ENCODE peak calls at places on chromosomes 4 and X, in seven cellular contexts. One of them, this sample, is unnamed.

GRCh38 chr4:14260591-14260990 is 633.1 kb upstream of the BOD1L1 start:
- DNase-seq in lower leg skin: no peak
- DNase-seq in fibroblast of mammary gland: no peak
- DNase-seq in stimulated activated CD4-positive, alpha-beta T cell treated with anti-CD3 and anti-CD28 coated beads, TNF-alpha, amount 100 ng/mL, for 48 hours: no peak
- DNase-seq in type B pancreatic cell: no peak
- DNase-seq in fibroblast of lung: no peak
- DNase-seq in mammary epithelial cell: no peak
- DNase-seq in this sample: no peak

GRCh38 chr4:6474705-6475457 is 2.5 kb upstream of the PPP2R2C start:
- DNase-seq in lower leg skin: peak
- DNase-seq in fibroblast of mammary gland: no peak
- DNase-seq in stimulated activated CD4-positive, alpha-beta T cell treated with anti-CD3 and anti-CD28 coated beads, TNF-alpha, amount 100 ng/mL, for 48 hours: no peak
- DNase-seq in type B pancreatic cell: peak
- DNase-seq in fibroblast of lung: no peak
- DNase-seq in mammary epithelial cell: no peak
- DNase-seq in this sample: no peak

GRCh38 chr4:13558881-13559280 is 14.6 kb upstream of the NKX3-2 start:
- DNase-seq in lower leg skin: no peak
- DNase-seq in fibroblast of mammary gland: peak
- DNase-seq in stimulated activated CD4-positive, alpha-beta T cell treated with anti-CD3 and anti-CD28 coated beads, TNF-alpha, amount 100 ng/mL, for 48 hours: no peak
- DNase-seq in type B pancreatic cell: no peak
- DNase-seq in fibroblast of lung: no peak
- DNase-seq in mammary epithelial cell: peak
- DNase-seq in this sample: no peak

GRCh38 chr4:5870220-5870619 is 22.7 kb downstream of the CRMP1 start:
- DNase-seq in lower leg skin: no peak
- DNase-seq in fibroblast of mammary gland: no peak
- DNase-seq in stimulated activated CD4-positive, alpha-beta T cell treated with anti-CD3 and anti-CD28 coated beads, TNF-alpha, amount 100 ng/mL, for 48 hours: no peak
- DNase-seq in type B pancreatic cell: no peak
- DNase-seq in fibroblast of lung: no peak
- DNase-seq in mammary epithelial cell: no peak
- DNase-seq in this sample: no peak

GRCh38 chr4:42965326-42965725 is 72.8 kb downstream of the GRXCR1 start:
- DNase-seq in lower leg skin: no peak
- DNase-seq in fibroblast of mammary gland: no peak
- DNase-seq in stimulated activated CD4-positive, alpha-beta T cell treated with anti-CD3 and anti-CD28 coated beads, TNF-alpha, amount 100 ng/mL, for 48 hours: no peak
- DNase-seq in type B pancreatic cell: no peak
- DNase-seq in fibroblast of lung: no peak
- DNase-seq in mammary epithelial cell: no peak
- DNase-seq in this sample: no peak

GRCh38 chr4:3801521-3801920 is 35.3 kb downstream of the ADRA2C start:
- DNase-seq in lower leg skin: no peak
- DNase-seq in fibroblast of mammary gland: no peak
- DNase-seq in stimulated activated CD4-positive, alpha-beta T cell treated with anti-CD3 and anti-CD28 coated beads, TNF-alpha, amount 100 ng/mL, for 48 hours: no peak
- DNase-seq in type B pancreatic cell: no peak
- DNase-seq in fibroblast of lung: no peak
- DNase-seq in mammary epithelial cell: no peak
- DNase-seq in this sample: no peak

GRCh38 chr4:58871509-58871908 is 1761.3 kb upstream of the IGFBP7 start:
- DNase-seq in lower leg skin: no peak
- DNase-seq in fibroblast of mammary gland: no peak
- DNase-seq in stimulated activated CD4-positive, alpha-beta T cell treated with anti-CD3 and anti-CD28 coated beads, TNF-alpha, amount 100 ng/mL, for 48 hours: no peak
- DNase-seq in type B pancreatic cell: no peak
- DNase-seq in fibroblast of lung: no peak
- DNase-seq in mammary epithelial cell: no peak
- DNase-seq in this sample: no peak

GRCh38 chrX:69163936-69164741 is 1.1 kb downstream of the PJA1 start:
- DNase-seq in lower leg skin: peak
- DNase-seq in fibroblast of mammary gland: no peak
- DNase-seq in stimulated activated CD4-positive, alpha-beta T cell treated with anti-CD3 and anti-CD28 coated beads, TNF-alpha, amount 100 ng/mL, for 48 hours: peak
- DNase-seq in type B pancreatic cell: peak
- DNase-seq in fibroblast of lung: no peak
- DNase-seq in mammary epithelial cell: no peak
- DNase-seq in this sample: no peak

GRCh38 chrX:138034136-138034535 is 468.2 kb downstream of the ZIC3 start:
- DNase-seq in lower leg skin: no peak
- DNase-seq in fibroblast of mammary gland: no peak
- DNase-seq in stimulated activated CD4-positive, alpha-beta T cell treated with anti-CD3 and anti-CD28 coated beads, TNF-alpha, amount 100 ng/mL, for 48 hours: no peak
- DNase-seq in type B pancreatic cell: no peak
- DNase-seq in fibroblast of lung: no peak
- DNase-seq in mammary epithelial cell: no peak
- DNase-seq in this sample: no peak

GRCh38 chr4:127007336-127007735 is 625.4 kb upstream of the INTU start:
- DNase-seq in lower leg skin: no peak
- DNase-seq in fibroblast of mammary gland: no peak
- DNase-seq in stimulated activated CD4-positive, alpha-beta T cell treated with anti-CD3 and anti-CD28 coated beads, TNF-alpha, amount 100 ng/mL, for 48 hours: no peak
- DNase-seq in type B pancreatic cell: no peak
- DNase-seq in fibroblast of lung: peak
- DNase-seq in mammary epithelial cell: no peak
- DNase-seq in this sample: no peak

GRCh38 chr4:129926936-129927335 is 831.0 kb downstream of the C4orf33 start:
- DNase-seq in lower leg skin: no peak
- DNase-seq in fibroblast of mammary gland: peak
- DNase-seq in stimulated activated CD4-positive, alpha-beta T cell treated with anti-CD3 and anti-CD28 coated beads, TNF-alpha, amount 100 ng/mL, for 48 hours: no peak
- DNase-seq in type B pancreatic cell: no peak
- DNase-seq in fibroblast of lung: no peak
- DNase-seq in mammary epithelial cell: no peak
- DNase-seq in this sample: peak

GRCh38 chrX:54481751-54482150 is 14.3 kb downstream of the FGD1 start:
- DNase-seq in lower leg skin: no peak
- DNase-seq in fibroblast of mammary gland: peak
- DNase-seq in stimulated activated CD4-positive, alpha-beta T cell treated with anti-CD3 and anti-CD28 coated beads, TNF-alpha, amount 100 ng/mL, for 48 hours: no peak
- DNase-seq in type B pancreatic cell: no peak
- DNase-seq in fibroblast of lung: no peak
- DNase-seq in mammary epithelial cell: no peak
- DNase-seq in this sample: no peak

GRCh38 chr4:155353923-155354540 is 22.7 kb downstream of the MAP9 start:
- DNase-seq in lower leg skin: no peak
- DNase-seq in fibroblast of mammary gland: peak
- DNase-seq in stimulated activated CD4-positive, alpha-beta T cell treated with anti-CD3 and anti-CD28 coated beads, TNF-alpha, amount 100 ng/mL, for 48 hours: peak
- DNase-seq in type B pancreatic cell: no peak
- DNase-seq in fibroblast of lung: peak
- DNase-seq in mammary epithelial cell: peak
- DNase-seq in this sample: no peak

GRCh38 chr4:102632236-102632635 is 128.5 kb downstream of the MANBA start:
- DNase-seq in lower leg skin: no peak
- DNase-seq in fibroblast of mammary gland: no peak
- DNase-seq in stimulated activated CD4-positive, alpha-beta T cell treated with anti-CD3 and anti-CD28 coated beads, TNF-alpha, amount 100 ng/mL, for 48 hours: no peak
- DNase-seq in type B pancreatic cell: no peak
- DNase-seq in fibroblast of lung: no peak
- DNase-seq in mammary epithelial cell: no peak
- DNase-seq in this sample: no peak

GRCh38 chr4:153023692-153024394 is 87.7 kb downstream of the FHDC1 start:
- DNase-seq in lower leg skin: no peak
- DNase-seq in fibroblast of mammary gland: no peak
- DNase-seq in stimulated activated CD4-positive, alpha-beta T cell treated with anti-CD3 and anti-CD28 coated beads, TNF-alpha, amount 100 ng/mL, for 48 hours: no peak
- DNase-seq in type B pancreatic cell: no peak
- DNase-seq in fibroblast of lung: no peak
- DNase-seq in mammary epithelial cell: peak
- DNase-seq in this sample: peak

GRCh38 chrX:139237141-139237540 is 293.4 kb upstream of the F9 start:
- DNase-seq in lower leg skin: no peak
- DNase-seq in fibroblast of mammary gland: no peak
- DNase-seq in stimulated activated CD4-positive, alpha-beta T cell treated with anti-CD3 and anti-CD28 coated beads, TNF-alpha, amount 100 ng/mL, for 48 hours: no peak
- DNase-seq in type B pancreatic cell: no peak
- DNase-seq in fibroblast of lung: no peak
- DNase-seq in mammary epithelial cell: no peak
- DNase-seq in this sample: no peak

GRCh38 chrX:70423937-70424336 is 823 bp downstream of the GDPD2 start:
- DNase-seq in lower leg skin: no peak
- DNase-seq in fibroblast of mammary gland: no peak
- DNase-seq in stimulated activated CD4-positive, alpha-beta T cell treated with anti-CD3 and anti-CD28 coated beads, TNF-alpha, amount 100 ng/mL, for 48 hours: no peak
- DNase-seq in type B pancreatic cell: no peak
- DNase-seq in fibroblast of lung: no peak
- DNase-seq in mammary epithelial cell: no peak
- DNase-seq in this sample: no peak

GRCh38 chrX:134377537-134377936 is 82.4 kb upstream of the HPRT1 start:
- DNase-seq in lower leg skin: no peak
- DNase-seq in fibroblast of mammary gland: peak
- DNase-seq in stimulated activated CD4-positive, alpha-beta T cell treated with anti-CD3 and anti-CD28 coated beads, TNF-alpha, amount 100 ng/mL, for 48 hours: no peak
- DNase-seq in type B pancreatic cell: no peak
- DNase-seq in fibroblast of lung: peak
- DNase-seq in mammary epithelial cell: peak
- DNase-seq in this sample: no peak

GRCh38 chrX:39875834-39876625 is 221.7 kb downstream of the BCOR start:
- DNase-seq in lower leg skin: no peak
- DNase-seq in fibroblast of mammary gland: no peak
- DNase-seq in stimulated activated CD4-positive, alpha-beta T cell treated with anti-CD3 and anti-CD28 coated beads, TNF-alpha, amount 100 ng/mL, for 48 hours: no peak
- DNase-seq in type B pancreatic cell: no peak
- DNase-seq in fibroblast of lung: no peak
- DNase-seq in mammary epithelial cell: peak
- DNase-seq in this sample: no peak

GRCh38 chr4:173061160-173061559 is 107.5 kb upstream of the GALNT7 start:
- DNase-seq in lower leg skin: no peak
- DNase-seq in fibroblast of mammary gland: no peak
- DNase-seq in stimulated activated CD4-positive, alpha-beta T cell treated with anti-CD3 and anti-CD28 coated beads, TNF-alpha, amount 100 ng/mL, for 48 hours: no peak
- DNase-seq in type B pancreatic cell: no peak
- DNase-seq in fibroblast of lung: no peak
- DNase-seq in mammary epithelial cell: no peak
- DNase-seq in this sample: no peak

GRCh38 chr4:177052211-177052725 is 257.4 kb upstream of the NEIL3 start:
- DNase-seq in lower leg skin: no peak
- DNase-seq in fibroblast of mammary gland: no peak
- DNase-seq in stimulated activated CD4-positive, alpha-beta T cell treated with anti-CD3 and anti-CD28 coated beads, TNF-alpha, amount 100 ng/mL, for 48 hours: no peak
- DNase-seq in type B pancreatic cell: no peak
- DNase-seq in fibroblast of lung: no peak
- DNase-seq in mammary epithelial cell: no peak
- DNase-seq in this sample: no peak

GRCh38 chrX:47283015-47283771 is 50.4 kb downstream of the USP11 start:
- DNase-seq in lower leg skin: no peak
- DNase-seq in fibroblast of mammary gland: peak
- DNase-seq in stimulated activated CD4-positive, alpha-beta T cell treated with anti-CD3 and anti-CD28 coated beads, TNF-alpha, amount 100 ng/mL, for 48 hours: no peak
- DNase-seq in type B pancreatic cell: no peak
- DNase-seq in fibroblast of lung: peak
- DNase-seq in mammary epithelial cell: peak
- DNase-seq in this sample: no peak

GRCh38 chr4:147633113-147633512 is 15.9 kb downstream of the TMEM184C start:
- DNase-seq in lower leg skin: no peak
- DNase-seq in fibroblast of mammary gland: peak
- DNase-seq in stimulated activated CD4-positive, alpha-beta T cell treated with anti-CD3 and anti-CD28 coated beads, TNF-alpha, amount 100 ng/mL, for 48 hours: no peak
- DNase-seq in type B pancreatic cell: no peak
- DNase-seq in fibroblast of lung: peak
- DNase-seq in mammary epithelial cell: no peak
- DNase-seq in this sample: no peak

GRCh38 chr4:150381026-150381425 is 200.9 kb upstream of the MAB21L2 start:
- DNase-seq in lower leg skin: no peak
- DNase-seq in fibroblast of mammary gland: no peak
- DNase-seq in stimulated activated CD4-positive, alpha-beta T cell treated with anti-CD3 and anti-CD28 coated beads, TNF-alpha, amount 100 ng/mL, for 48 hours: no peak
- DNase-seq in type B pancreatic cell: no peak
- DNase-seq in fibroblast of lung: no peak
- DNase-seq in mammary epithelial cell: no peak
- DNase-seq in this sample: no peak

GRCh38 chr4:26905172-26905571 is 44.5 kb downstream of the STIM2 start:
- DNase-seq in lower leg skin: no peak
- DNase-seq in fibroblast of mammary gland: no peak
- DNase-seq in stimulated activated CD4-positive, alpha-beta T cell treated with anti-CD3 and anti-CD28 coated beads, TNF-alpha, amount 100 ng/mL, for 48 hours: no peak
- DNase-seq in type B pancreatic cell: no peak
- DNase-seq in fibroblast of lung: no peak
- DNase-seq in mammary epithelial cell: no peak
- DNase-seq in this sample: no peak

GRCh38 chr4:127370495-127371069 is 262.2 kb upstream of the INTU start:
- DNase-seq in lower leg skin: no peak
- DNase-seq in fibroblast of mammary gland: peak
- DNase-seq in stimulated activated CD4-positive, alpha-beta T cell treated with anti-CD3 and anti-CD28 coated beads, TNF-alpha, amount 100 ng/mL, for 48 hours: no peak
- DNase-seq in type B pancreatic cell: no peak
- DNase-seq in fibroblast of lung: peak
- DNase-seq in mammary epithelial cell: no peak
- DNase-seq in this sample: no peak

GRCh38 chr4:45661893-45662292 is 462.0 kb downstream of the GABRG1 start:
- DNase-seq in lower leg skin: no peak
- DNase-seq in fibroblast of mammary gland: no peak
- DNase-seq in stimulated activated CD4-positive, alpha-beta T cell treated with anti-CD3 and anti-CD28 coated beads, TNF-alpha, amount 100 ng/mL, for 48 hours: no peak
- DNase-seq in type B pancreatic cell: no peak
- DNase-seq in fibroblast of lung: no peak
- DNase-seq in mammary epithelial cell: no peak
- DNase-seq in this sample: no peak

GRCh38 chr4:77734928-77735327 is 84.2 kb downstream of the CNOT6L start:
- DNase-seq in lower leg skin: no peak
- DNase-seq in fibroblast of mammary gland: peak
- DNase-seq in stimulated activated CD4-positive, alpha-beta T cell treated with anti-CD3 and anti-CD28 coated beads, TNF-alpha, amount 100 ng/mL, for 48 hours: peak
- DNase-seq in type B pancreatic cell: no peak
- DNase-seq in fibroblast of lung: peak
- DNase-seq in mammary epithelial cell: peak
- DNase-seq in this sample: peak

GRCh38 chr4:77385124-77385969 is 220.3 kb upstream of the CXCL13 start:
- DNase-seq in lower leg skin: peak
- DNase-seq in fibroblast of mammary gland: peak
- DNase-seq in stimulated activated CD4-positive, alpha-beta T cell treated with anti-CD3 and anti-CD28 coated beads, TNF-alpha, amount 100 ng/mL, for 48 hours: peak
- DNase-seq in type B pancreatic cell: peak
- DNase-seq in fibroblast of lung: peak
- DNase-seq in mammary epithelial cell: peak
- DNase-seq in this sample: peak

GRCh38 chrX:16946361-16946964 is at the start of gene REPS2:
- DNase-seq in lower leg skin: peak
- DNase-seq in fibroblast of mammary gland: peak
- DNase-seq in stimulated activated CD4-positive, alpha-beta T cell treated with anti-CD3 and anti-CD28 coated beads, TNF-alpha, amount 100 ng/mL, for 48 hours: peak
- DNase-seq in type B pancreatic cell: peak
- DNase-seq in fibroblast of lung: peak
- DNase-seq in mammary epithelial cell: peak
- DNase-seq in this sample: peak

GRCh38 chr4:2365054-2365912 is 53.2 kb downstream of the ZFYVE28 start:
- DNase-seq in lower leg skin: no peak
- DNase-seq in fibroblast of mammary gland: no peak
- DNase-seq in stimulated activated CD4-positive, alpha-beta T cell treated with anti-CD3 and anti-CD28 coated beads, TNF-alpha, amount 100 ng/mL, for 48 hours: no peak
- DNase-seq in type B pancreatic cell: no peak
- DNase-seq in fibroblast of lung: no peak
- DNase-seq in mammary epithelial cell: no peak
- DNase-seq in this sample: no peak